ENCODE peak calls at places on chromosomes 12 and 14, in five cellular contexts. One of them, this sample, is unnamed.

GRCh38 chr12:11758838-11759509 is 109.5 kb downstream of the ETV6 start:
- DNase-seq in tibial artery: peak
- DNase-seq in cardiac muscle cell: peak
- DNase-seq in astrocyte of the spinal cord: peak
- DNase-seq in Karpas-422: no peak
- DNase-seq in this sample: peak

GRCh38 chr12:70121562-70121961 is 121.7 kb upstream of the CNOT2 start:
- DNase-seq in tibial artery: no peak
- DNase-seq in cardiac muscle cell: no peak
- DNase-seq in astrocyte of the spinal cord: no peak
- DNase-seq in Karpas-422: no peak
- DNase-seq in this sample: no peak

GRCh38 chr12:53299101-53299453 is 418 bp upstream of the MYG1 start:
- DNase-seq in tibial artery: no peak
- DNase-seq in cardiac muscle cell: no peak
- DNase-seq in astrocyte of the spinal cord: peak
- DNase-seq in Karpas-422: peak
- DNase-seq in this sample: peak

GRCh38 chr12:59372971-59373370 is 222.9 kb upstream of the SLC16A7 start:
- DNase-seq in tibial artery: no peak
- DNase-seq in cardiac muscle cell: no peak
- DNase-seq in astrocyte of the spinal cord: peak
- DNase-seq in Karpas-422: peak
- DNase-seq in this sample: peak

GRCh38 chr12:47397664-47398281 is 308.1 kb downstream of the RPAP3 start:
- DNase-seq in tibial artery: no peak
- DNase-seq in cardiac muscle cell: no peak
- DNase-seq in astrocyte of the spinal cord: peak
- DNase-seq in Karpas-422: peak
- DNase-seq in this sample: peak

GRCh38 chr14:104638190-104638589 is 33.6 kb upstream of the TMEM179 start:
- DNase-seq in tibial artery: no peak
- DNase-seq in cardiac muscle cell: peak
- DNase-seq in astrocyte of the spinal cord: no peak
- DNase-seq in Karpas-422: no peak
- DNase-seq in this sample: no peak

GRCh38 chr12:83161451-83161850 is 474.7 kb downstream of the TMTC2 start:
- DNase-seq in tibial artery: no peak
- DNase-seq in cardiac muscle cell: no peak
- DNase-seq in astrocyte of the spinal cord: peak
- DNase-seq in Karpas-422: no peak
- DNase-seq in this sample: no peak

GRCh38 chr12:33006106-33006505 is 109.5 kb upstream of the PKP2 start:
- DNase-seq in tibial artery: no peak
- DNase-seq in cardiac muscle cell: no peak
- DNase-seq in astrocyte of the spinal cord: no peak
- DNase-seq in Karpas-422: no peak
- DNase-seq in this sample: no peak

GRCh38 chr12:68890701-68891113 is 42.3 kb downstream of the CPM start:
- DNase-seq in tibial artery: no peak
- DNase-seq in cardiac muscle cell: no peak
- DNase-seq in astrocyte of the spinal cord: no peak
- DNase-seq in Karpas-422: no peak
- DNase-seq in this sample: peak

GRCh38 chr12:70366581-70367267 is 634 bp downstream of the KCNMB4 start:
- DNase-seq in tibial artery: peak
- DNase-seq in cardiac muscle cell: peak
- DNase-seq in astrocyte of the spinal cord: peak
- DNase-seq in Karpas-422: peak
- DNase-seq in this sample: peak

GRCh38 chr12:107351716-107352115 is 258.4 kb upstream of the CRY1 start:
- DNase-seq in tibial artery: no peak
- DNase-seq in cardiac muscle cell: no peak
- DNase-seq in astrocyte of the spinal cord: no peak
- DNase-seq in Karpas-422: no peak
- DNase-seq in this sample: no peak

GRCh38 chr14:52950898-52951729 is at the start of gene FERMT2:
- DNase-seq in tibial artery: peak
- DNase-seq in cardiac muscle cell: peak
- DNase-seq in astrocyte of the spinal cord: peak
- DNase-seq in Karpas-422: no peak
- DNase-seq in this sample: peak

GRCh38 chr14:58899317-58899713 is 261.6 kb downstream of the DACT1 start:
- DNase-seq in tibial artery: no peak
- DNase-seq in cardiac muscle cell: no peak
- DNase-seq in astrocyte of the spinal cord: peak
- DNase-seq in Karpas-422: no peak
- DNase-seq in this sample: peak

GRCh38 chr12:113114447-113115178 is 20.9 kb downstream of the RASAL1 start:
- DNase-seq in tibial artery: no peak
- DNase-seq in cardiac muscle cell: no peak
- DNase-seq in astrocyte of the spinal cord: no peak
- DNase-seq in Karpas-422: no peak
- DNase-seq in this sample: no peak

GRCh38 chr12:25052191-25053020 is 103.5 kb upstream of the BCAT1 start:
- DNase-seq in tibial artery: no peak
- DNase-seq in cardiac muscle cell: peak
- DNase-seq in astrocyte of the spinal cord: no peak
- DNase-seq in Karpas-422: peak
- DNase-seq in this sample: no peak

GRCh38 chr12:16352481-16352880 is 5.0 kb downstream of the MGST1 start:
- DNase-seq in tibial artery: no peak
- DNase-seq in cardiac muscle cell: peak
- DNase-seq in astrocyte of the spinal cord: peak
- DNase-seq in Karpas-422: no peak
- DNase-seq in this sample: peak

GRCh38 chr12:66662729-66663128 is 16.1 kb downstream of the GRIP1 start:
- DNase-seq in tibial artery: no peak
- DNase-seq in cardiac muscle cell: no peak
- DNase-seq in astrocyte of the spinal cord: peak
- DNase-seq in Karpas-422: no peak
- DNase-seq in this sample: peak

GRCh38 chr14:75443203-75443969 is 15.6 kb downstream of the JDP2 start:
- DNase-seq in tibial artery: no peak
- DNase-seq in cardiac muscle cell: no peak
- DNase-seq in astrocyte of the spinal cord: no peak
- DNase-seq in Karpas-422: no peak
- DNase-seq in this sample: no peak

GRCh38 chr14:60051690-60052324 is 39.9 kb upstream of the PCNX4 start:
- DNase-seq in tibial artery: no peak
- DNase-seq in cardiac muscle cell: no peak
- DNase-seq in astrocyte of the spinal cord: peak
- DNase-seq in Karpas-422: no peak
- DNase-seq in this sample: no peak
- H3K4me3 ChIP-seq in tibial artery: no peak
- H3K4me3 ChIP-seq in cardiac muscle cell: no peak
- H3K4me3 ChIP-seq in astrocyte of the spinal cord: no peak
- H3K4me3 ChIP-seq in Karpas-422: no peak
- H3K4me3 ChIP-seq in this sample: no peak

GRCh38 chr14:23242076-23242475 is 4.3 kb downstream of the RNF212B start:
- DNase-seq in tibial artery: no peak
- DNase-seq in cardiac muscle cell: no peak
- DNase-seq in astrocyte of the spinal cord: no peak
- DNase-seq in Karpas-422: no peak
- DNase-seq in this sample: no peak

GRCh38 chr14:23240661-23241060 is 2.9 kb downstream of the RNF212B start:
- DNase-seq in tibial artery: no peak
- DNase-seq in cardiac muscle cell: no peak
- DNase-seq in astrocyte of the spinal cord: no peak
- DNase-seq in Karpas-422: peak
- DNase-seq in this sample: no peak

DNA sequence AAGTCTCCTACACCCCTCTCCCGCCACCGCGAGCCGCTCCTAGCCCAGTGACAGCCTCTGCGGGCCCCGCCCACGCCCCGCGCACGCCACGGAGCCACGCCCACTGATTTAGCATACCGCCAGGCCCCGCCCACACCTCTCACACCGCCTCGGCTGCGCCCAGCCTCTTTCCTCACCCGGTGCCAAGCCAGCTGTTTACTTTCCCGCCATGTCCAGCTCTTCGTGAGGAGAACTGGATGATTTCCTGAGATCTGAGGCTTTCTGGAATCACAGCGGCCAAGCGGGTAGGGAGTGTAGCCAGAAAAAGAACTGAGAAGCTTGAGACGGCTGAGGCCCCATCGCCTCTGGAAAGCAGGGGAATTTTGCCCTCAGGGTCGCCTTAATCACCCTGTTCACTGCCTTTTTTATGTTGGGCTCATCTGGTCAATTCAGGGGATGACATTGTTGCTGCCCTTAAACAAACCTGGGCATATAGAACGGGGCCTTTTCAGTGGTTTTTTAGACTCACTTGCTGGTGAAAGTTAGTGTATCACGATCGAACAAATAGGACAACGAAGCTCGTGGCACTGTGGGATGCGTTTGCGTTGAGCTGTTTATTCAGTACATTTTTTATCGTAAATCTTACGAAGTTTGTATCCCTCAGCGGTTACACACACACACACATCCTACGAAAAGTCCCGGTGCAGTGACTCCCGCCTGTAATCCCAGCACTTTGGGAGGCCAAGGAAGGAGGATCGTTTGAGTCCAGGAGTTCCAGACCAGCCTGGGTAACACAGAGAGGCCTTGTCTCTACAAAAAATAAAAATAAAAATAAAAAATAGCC is at the start of gene RNF212B:
- DNase-seq in tibial artery: peak
- DNase-seq in cardiac muscle cell: peak
- DNase-seq in astrocyte of the spinal cord: peak
- DNase-seq in Karpas-422: peak
- DNase-seq in this sample: peak
- H3K4me3 ChIP-seq in tibial artery: peak
- H3K4me3 ChIP-seq in cardiac muscle cell: peak
- H3K4me3 ChIP-seq in astrocyte of the spinal cord: peak
- H3K4me3 ChIP-seq in Karpas-422: peak
- H3K4me3 ChIP-seq in this sample: peak

GRCh38 chr14:70808023-70808401 is 1.3 kb downstream of the MAP3K9 start:
- DNase-seq in tibial artery: no peak
- DNase-seq in cardiac muscle cell: peak
- DNase-seq in astrocyte of the spinal cord: no peak
- DNase-seq in Karpas-422: peak
- DNase-seq in this sample: no peak
- H3K4me3 ChIP-seq in tibial artery: peak
- H3K4me3 ChIP-seq in cardiac muscle cell: peak
- H3K4me3 ChIP-seq in astrocyte of the spinal cord: peak
- H3K4me3 ChIP-seq in Karpas-422: peak
- H3K4me3 ChIP-seq in this sample: no peak

GRCh38 chr14:71931492-71932228 is 569 bp upstream of the RGS6 start:
- DNase-seq in tibial artery: no peak
- DNase-seq in cardiac muscle cell: peak
- DNase-seq in astrocyte of the spinal cord: no peak
- DNase-seq in Karpas-422: no peak
- DNase-seq in this sample: no peak
- H3K4me3 ChIP-seq in tibial artery: peak
- H3K4me3 ChIP-seq in cardiac muscle cell: peak
- H3K4me3 ChIP-seq in astrocyte of the spinal cord: no peak
- H3K4me3 ChIP-seq in Karpas-422: no peak
- H3K4me3 ChIP-seq in this sample: no peak